ENCODE peak calls at places on chromosomes 6 and 20, in ten cellular contexts. One of them, this sample, is unnamed.

GRCh38 chr6:157763894-157764345 is 59.1 kb upstream of the SNX9 start:
- DNase-seq in NCI-H748 treated with DMSO at 0.1 percent for 48 hours: no peak
- DNase-seq in KBM-7: no peak
- DNase-seq in activated CD4-positive, CD25-positive, alpha-beta regulatory T cell: no peak
- DNase-seq in iPS-NIHi11: no peak
- DNase-seq in NT2/D1: no peak
- DNase-seq in GM20000: no peak
- DNase-seq in activated T-cell treated with anti-CD3 and anti-CD28 coated beads, Interleukin-2, amount 50 U/mL, for 24 hours: no peak
- DNase-seq in ACHN: no peak
- DNase-seq in cardiac septum: no peak
- DNase-seq in this sample: peak; percentile 53

GRCh38 chr20:32482251-32483220 is 102.6 kb downstream of the NOL4L start:
- DNase-seq in NCI-H748 treated with DMSO at 0.1 percent for 48 hours: no peak
- DNase-seq in KBM-7: peak; percentile 60
- DNase-seq in activated CD4-positive, CD25-positive, alpha-beta regulatory T cell: no peak
- DNase-seq in iPS-NIHi11: peak; percentile 44
- DNase-seq in NT2/D1: no peak
- DNase-seq in GM20000: peak; percentile 65
- DNase-seq in activated T-cell treated with anti-CD3 and anti-CD28 coated beads, Interleukin-2, amount 50 U/mL, for 24 hours: peak; percentile 55
- DNase-seq in ACHN: peak; percentile 30
- DNase-seq in cardiac septum: peak; percentile 87
- DNase-seq in this sample: peak; percentile 45

GRCh38 chr20:32969356-32970114 is 34.7 kb downstream of the SUN5 start:
- DNase-seq in NCI-H748 treated with DMSO at 0.1 percent for 48 hours: no peak
- DNase-seq in KBM-7: no peak
- DNase-seq in activated CD4-positive, CD25-positive, alpha-beta regulatory T cell: no peak
- DNase-seq in iPS-NIHi11: no peak
- DNase-seq in NT2/D1: no peak
- DNase-seq in GM20000: no peak
- DNase-seq in activated T-cell treated with anti-CD3 and anti-CD28 coated beads, Interleukin-2, amount 50 U/mL, for 24 hours: peak; percentile 45
- DNase-seq in ACHN: no peak
- DNase-seq in cardiac septum: peak; percentile 50
- DNase-seq in this sample: no peak

GRCh38 chr6:126550323-126550722 is 210.4 kb downstream of the CENPW start:
- DNase-seq in NCI-H748 treated with DMSO at 0.1 percent for 48 hours: no peak
- DNase-seq in KBM-7: no peak
- DNase-seq in activated CD4-positive, CD25-positive, alpha-beta regulatory T cell: no peak
- DNase-seq in iPS-NIHi11: peak; percentile 31
- DNase-seq in NT2/D1: no peak
- DNase-seq in GM20000: no peak
- DNase-seq in activated T-cell treated with anti-CD3 and anti-CD28 coated beads, Interleukin-2, amount 50 U/mL, for 24 hours: no peak
- DNase-seq in ACHN: no peak
- DNase-seq in cardiac septum: no peak
- DNase-seq in this sample: no peak

GRCh38 chr6:27650620-27651370 is 177.9 kb upstream of the ZNF184 start:
- DNase-seq in NCI-H748 treated with DMSO at 0.1 percent for 48 hours: no peak
- DNase-seq in KBM-7: no peak
- DNase-seq in activated CD4-positive, CD25-positive, alpha-beta regulatory T cell: no peak
- DNase-seq in iPS-NIHi11: peak; percentile 72
- DNase-seq in NT2/D1: peak; percentile 69
- DNase-seq in GM20000: peak; percentile 77
- DNase-seq in activated T-cell treated with anti-CD3 and anti-CD28 coated beads, Interleukin-2, amount 50 U/mL, for 24 hours: peak; percentile 60
- DNase-seq in ACHN: peak; percentile 80
- DNase-seq in cardiac septum: no peak
- DNase-seq in this sample: no peak

GRCh38 chr6:116248577-116248976 is 5.3 kb downstream of the TSPYL4 start:
- DNase-seq in NCI-H748 treated with DMSO at 0.1 percent for 48 hours: no peak
- DNase-seq in KBM-7: no peak
- DNase-seq in activated CD4-positive, CD25-positive, alpha-beta regulatory T cell: no peak
- DNase-seq in iPS-NIHi11: no peak
- DNase-seq in NT2/D1: no peak
- DNase-seq in GM20000: no peak
- DNase-seq in activated T-cell treated with anti-CD3 and anti-CD28 coated beads, Interleukin-2, amount 50 U/mL, for 24 hours: no peak
- DNase-seq in ACHN: no peak
- DNase-seq in cardiac septum: no peak
- DNase-seq in this sample: no peak

GRCh38 chr6:34926655-34927054 is 37.6 kb downstream of the ANKS1A start:
- DNase-seq in NCI-H748 treated with DMSO at 0.1 percent for 48 hours: no peak
- DNase-seq in KBM-7: no peak
- DNase-seq in activated CD4-positive, CD25-positive, alpha-beta regulatory T cell: no peak
- DNase-seq in iPS-NIHi11: no peak
- DNase-seq in NT2/D1: no peak
- DNase-seq in GM20000: no peak
- DNase-seq in activated T-cell treated with anti-CD3 and anti-CD28 coated beads, Interleukin-2, amount 50 U/mL, for 24 hours: no peak
- DNase-seq in ACHN: peak; percentile 51
- DNase-seq in cardiac septum: no peak
- DNase-seq in this sample: no peak

GRCh38 chr20:21862224-21862927 is 156.9 kb downstream of the PAX1 start:
- DNase-seq in NCI-H748 treated with DMSO at 0.1 percent for 48 hours: no peak
- DNase-seq in KBM-7: no peak
- DNase-seq in activated CD4-positive, CD25-positive, alpha-beta regulatory T cell: no peak
- DNase-seq in iPS-NIHi11: peak; percentile 50
- DNase-seq in NT2/D1: peak; percentile 6
- DNase-seq in GM20000: no peak
- DNase-seq in activated T-cell treated with anti-CD3 and anti-CD28 coated beads, Interleukin-2, amount 50 U/mL, for 24 hours: no peak
- DNase-seq in ACHN: no peak
- DNase-seq in cardiac septum: no peak
- DNase-seq in this sample: no peak